ENCODE peak calls at places on chromosomes 13 and 19, in four cellular contexts. V, I, D and F are unnamed samples.

GRCh38 chr19:10193666-10194499 is 870 bp downstream of the DNMT1 start:
- DNase-seq in V (no peak), I (peak), D (peak), F (peak)

GRCh38 chr19:46374526-46375475 is 27.9 kb downstream of the PPP5C start:
- DNase-seq in V (no peak), I (no peak), D (no peak), F (no peak)

GRCh38 chr19:10514211-10515145 is 2.8 kb downstream of the S1PR5 start:
- DNase-seq in V (no peak), I (no peak), D (no peak), F (no peak)

GRCh38 chr13:20128459-20128927 is 32.4 kb downstream of the GJA3 start:
- DNase-seq in V (no peak), I (peak), D (no peak), F (peak)

GRCh38 chr19:45076029-45076850 is at the start of gene ZNF296:
- DNase-seq in V (peak), I (peak), D (peak), F (peak)

GRCh38 chr19:15488489-15489226 is 9.4 kb upstream of the PGLYRP2 start:
- DNase-seq in V (no peak), I (no peak), D (no peak), F (peak)

GRCh38 chr13:108859202-108860012 is 230.0 kb downstream of the MYO16 start:
- DNase-seq in V (no peak), I (no peak), D (peak), F (no peak)

GRCh38 chr19:1101337-1101698 is 2.5 kb upstream of the GPX4 start:
- DNase-seq in V (no peak), I (no peak), D (peak), F (no peak)

GRCh38 chr13:113981611-113982295 is 7.9 kb upstream of the C13orf46 start:
- DNase-seq in V (no peak), I (no peak), D (no peak), F (peak)

GRCh38 chr19:5369304-5369703 is 28.7 kb upstream of the PTPRS start:
- DNase-seq in V (no peak), I (no peak), D (no peak), F (no peak)

GRCh38 chr13:31090096-31090495 is 71.6 kb downstream of the HSPH1 start:
- DNase-seq in V (no peak), I (no peak), D (no peak), F (no peak)

GRCh38 chr19:38841180-38841766 is 8.5 kb downstream of the HNRNPL start:
- DNase-seq in V (no peak), I (no peak), D (no peak), F (no peak)

GRCh38 chr19:10602330-10603083 is 15.4 kb upstream of the AP1M2 start:
- DNase-seq in V (no peak), I (peak), D (peak), F (peak)

GRCh38 chr19:6476155-6476895 is 5.3 kb downstream of the DENND1C start:
- DNase-seq in V (no peak), I (peak), D (peak), F (peak)

GRCh38 chr13:44930907-44931676 is 58.2 kb downstream of the NUFIP1 start:
- DNase-seq in V (no peak), I (no peak), D (peak), F (no peak)

GRCh38 chr19:54160948-54161347 is 1.4 kb upstream of the LENG1 start:
- DNase-seq in V (no peak), I (no peak), D (no peak), F (no peak)

GRCh38 chr13:53151692-53152421 is 123.2 kb downstream of the OLFM4 start:
- DNase-seq in V (no peak), I (peak), D (peak), F (no peak)

GRCh38 chr19:17210296-17210695 is 4.9 kb upstream of the USE1 start:
- DNase-seq in V (no peak), I (no peak), D (no peak), F (no peak)

GRCh38 chr19:41025411-41025810 is 34.3 kb downstream of the CYP2B6 start:
- DNase-seq in V (no peak), I (no peak), D (no peak), F (no peak)

GRCh38 chr19:18292810-18293641 is 11.6 kb upstream of the JUND start:
- DNase-seq in V (no peak), I (peak), D (peak), F (peak)

GRCh38 chr13:33004454-33004853 is 11.8 kb upstream of the KL start:
- DNase-seq in V (no peak), I (peak), D (peak), F (peak)

GRCh38 chr19:3463039-3463958 is 17.0 kb downstream of the SMIM24 start:
- DNase-seq in V (no peak), I (no peak), D (no peak), F (no peak)

GRCh38 chr19:11014403-11014911 is 53.6 kb downstream of the SMARCA4 start:
- DNase-seq in V (no peak), I (no peak), D (peak), F (peak)

GRCh38 chr19:51959791-51960190 is 26.8 kb downstream of the ZNF350 start:
- DNase-seq in V (no peak), I (no peak), D (no peak), F (no peak)

GRCh38 chr13:69600811-69601210 is 506.8 kb upstream of the ATXN8OS start:
- DNase-seq in V (no peak), I (no peak), D (no peak), F (no peak)

GRCh38 chr13:23915308-23915707 is 18.0 kb upstream of the C1QTNF9B start:
- DNase-seq in V (no peak), I (no peak), D (peak), F (no peak)

DNA sequence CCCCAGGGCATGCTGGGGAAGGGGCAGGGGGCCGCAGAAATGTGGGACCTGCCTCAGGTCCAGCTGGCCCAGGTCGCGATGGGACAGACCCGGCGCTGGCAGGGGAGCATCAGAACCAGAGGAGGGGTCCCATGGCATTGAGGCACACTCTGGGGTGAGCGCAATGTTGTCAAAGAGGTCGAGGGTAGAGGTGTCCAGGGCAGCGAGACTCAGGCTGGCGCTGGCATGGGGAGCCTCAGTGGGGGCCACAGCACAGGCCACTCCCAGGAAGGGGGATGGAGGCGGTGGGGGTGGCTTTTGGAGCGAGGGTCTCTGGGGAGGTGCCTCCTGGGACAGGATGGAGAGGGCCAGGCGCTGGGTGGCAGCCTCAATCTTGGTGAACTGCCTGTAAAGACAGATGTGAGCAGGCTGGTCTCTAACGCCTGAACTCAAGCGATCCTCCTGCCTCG is 944 bp downstream of the C19orf85 start:
- DNase-seq in V (no peak), I (no peak), D (no peak), F (peak)
- H3K4me3 ChIP-seq in V (no peak), I (no peak), D (no peak), F (no peak)

GRCh38 chr13:73063166-73063565 is 4.4 kb downstream of the KLF5 start:
- DNase-seq in V (no peak), I (no peak), D (no peak), F (no peak)
- H3K4me3 ChIP-seq in V (peak), I (no peak), D (no peak), F (no peak)

DNA sequence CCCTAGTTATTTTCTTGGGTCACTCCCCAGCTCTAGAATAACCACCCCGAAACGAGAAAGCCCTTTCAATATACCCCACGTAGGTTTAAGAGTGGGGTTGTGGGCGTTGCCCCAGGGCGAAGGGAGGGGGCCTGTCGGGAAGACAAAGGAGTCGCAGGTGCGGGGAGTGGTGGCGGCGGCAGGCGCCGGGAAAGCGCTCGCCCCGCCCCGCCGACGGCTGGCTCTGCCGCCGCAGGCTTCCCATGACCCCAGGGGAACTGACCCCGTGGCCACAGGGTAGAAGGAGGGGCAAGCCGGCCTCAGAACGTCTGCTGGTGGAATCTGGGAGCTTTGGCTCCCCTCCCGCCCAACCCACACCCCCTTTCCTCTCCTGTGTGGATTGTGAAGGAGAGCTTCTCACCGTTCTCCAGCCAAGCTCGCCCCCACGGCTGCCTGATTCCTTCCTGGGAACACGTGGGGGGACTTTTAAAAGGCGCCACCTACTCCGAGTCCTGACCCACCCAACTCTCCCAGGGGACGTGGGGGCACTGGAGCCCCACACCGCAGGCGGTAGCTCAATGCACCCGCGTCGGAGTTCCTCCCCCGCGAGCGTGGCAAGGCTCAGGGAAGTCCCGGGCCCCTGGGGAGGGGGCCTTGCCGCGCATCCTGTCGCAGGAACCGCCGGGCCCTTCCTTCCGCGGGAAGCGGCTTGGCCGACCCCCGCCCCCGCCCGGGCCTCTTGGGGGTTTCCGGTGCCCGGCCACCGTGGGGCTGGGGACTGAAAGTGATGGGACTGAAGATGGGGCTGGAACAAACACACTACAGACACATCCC is 5.5 kb downstream of the IER2 start:
- DNase-seq in V (peak), I (peak), D (peak), F (peak)
- H3K4me3 ChIP-seq in V (peak), I (peak), D (peak), F (peak)

DNA sequence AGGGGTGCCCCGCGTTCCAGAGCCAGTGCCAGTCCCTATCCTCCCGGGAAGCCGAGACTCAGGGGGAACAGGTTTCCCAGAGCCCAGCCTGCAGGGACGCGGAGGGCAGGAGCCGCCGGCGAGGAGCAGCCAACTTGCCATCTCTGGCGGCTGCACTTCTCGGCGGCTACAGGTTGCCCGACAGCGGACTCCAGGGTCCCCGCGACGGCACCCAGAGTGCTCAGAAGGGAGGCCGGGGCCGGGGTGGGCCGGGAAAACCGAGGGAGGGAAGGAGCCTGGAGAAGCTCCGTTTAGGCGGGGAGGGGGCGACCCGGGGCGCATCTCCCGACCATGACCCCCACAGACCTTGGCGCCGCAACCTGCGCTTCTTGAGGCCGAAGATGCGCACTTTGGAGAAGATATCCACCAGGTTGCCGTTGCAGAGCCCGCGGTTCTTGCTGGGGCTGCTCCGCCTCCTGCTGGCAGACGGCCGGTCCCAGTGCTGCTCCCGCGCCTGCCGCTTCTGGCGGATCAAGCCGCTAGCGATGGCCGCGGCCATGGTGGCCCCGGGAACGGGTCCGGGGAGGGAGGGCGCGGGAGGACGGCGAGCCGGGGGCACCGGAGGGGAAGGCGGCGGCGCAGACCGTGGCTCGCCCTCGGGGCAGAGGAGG is 463.8 kb downstream of the ITGBL1 start:
- DNase-seq in V (no peak), I (peak), D (peak), F (peak)
- H3K4me3 ChIP-seq in V (peak), I (peak), D (no peak), F (peak)

DNA sequence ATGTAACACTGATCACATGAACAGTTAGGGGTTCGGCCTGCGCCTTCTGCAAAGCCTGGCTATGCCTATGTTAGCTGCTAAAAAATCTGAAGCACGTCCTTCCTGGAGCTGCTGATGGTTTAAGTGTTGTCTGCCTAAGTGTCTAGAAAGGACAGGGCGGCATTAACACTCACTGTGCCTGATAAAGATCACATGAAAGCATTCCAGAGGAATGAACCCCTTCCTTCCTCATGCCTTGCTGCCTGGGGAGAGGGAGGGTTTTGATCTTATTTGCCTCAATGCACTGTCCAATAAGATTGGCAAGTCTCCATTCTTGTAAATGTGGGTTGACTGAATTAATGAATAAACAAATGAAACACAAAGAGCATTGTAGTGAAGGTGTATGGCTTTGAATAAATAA is 5.2 kb downstream of the DOCK9 start:
- DNase-seq in V (no peak), I (no peak), D (peak), F (no peak)
- H3K4me3 ChIP-seq in V (no peak), I (no peak), D (no peak), F (no peak)

GRCh38 chr19:42251572-42251990 is 3.3 kb downstream of the ERF start:
- DNase-seq in V (no peak), I (no peak), D (no peak), F (no peak)
- H3K4me3 ChIP-seq in V (no peak), I (peak), D (no peak), F (peak)

DNA sequence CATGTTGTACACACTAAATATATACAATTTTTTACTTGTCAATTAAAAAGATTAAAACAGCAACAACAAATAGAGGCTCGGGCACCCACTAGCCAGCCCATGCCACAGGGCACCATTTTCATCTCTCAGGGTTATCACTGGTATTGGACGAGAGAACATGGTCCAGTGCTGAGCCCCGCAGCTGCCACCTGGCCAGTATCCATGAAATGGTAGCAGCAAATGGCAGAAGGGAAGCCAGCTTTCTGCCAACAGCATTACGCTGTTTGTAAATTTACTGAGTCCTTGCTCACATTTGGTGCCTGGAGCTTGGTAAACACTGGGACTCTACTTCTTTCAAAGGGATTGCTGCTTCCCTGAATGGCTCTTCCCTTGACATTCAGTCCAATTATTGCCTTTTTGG is 87.9 kb upstream of the WASF3 start:
- DNase-seq in V (no peak), I (no peak), D (no peak), F (no peak)
- H3K4me3 ChIP-seq in V (no peak), I (no peak), D (no peak), F (no peak)